ENCODE peak calls at places on chromosome 7, in eight cellular contexts. K is activated T-helper 1 cell treated with Interleukin-2 at 50 U/mL for 16 hours, A is Calu3, N is GM13977, F is skeletal muscle cell, M is left cardiac atrium, Z is NCI-H1105, Q is fibroblast of the conjunctiva. P is an unnamed sample.

GRCh38 chr7:158073845-158074840 is 513.5 kb downstream of the PTPRN2 start:
- DNase-seq in K (no peak), A (no peak), N (no peak), F (no peak), M (no peak), Z (peak), Q (no peak), P (no peak)

GRCh38 chr7:37942934-37943610 is 22.6 kb downstream of the EPDR1 start:
- DNase-seq in K (no peak), A (peak), N (no peak), F (peak), M (peak), Z (no peak), Q (peak), P (peak)

GRCh38 chr7:23334482-23335056 is 35.4 kb downstream of the MALSU1 start:
- DNase-seq in K (no peak), A (peak), N (no peak), F (peak), M (peak), Z (peak), Q (peak), P (no peak)

GRCh38 chr7:55200441-55200840 is 164.7 kb upstream of the LANCL2 start:
- DNase-seq in K (no peak), A (no peak), N (no peak), F (no peak), M (no peak), Z (no peak), Q (no peak), P (no peak)

GRCh38 chr7:42097756-42098155 is 139.3 kb downstream of the GLI3 start:
- DNase-seq in K (no peak), A (no peak), N (no peak), F (peak), M (no peak), Z (no peak), Q (peak), P (no peak)

GRCh38 chr7:108299251-108300014 is 156.8 kb downstream of the NRCAM start:
- DNase-seq in K (no peak), A (peak), N (no peak), F (no peak), M (no peak), Z (no peak), Q (no peak), P (no peak)

GRCh38 chr7:117895271-117895670 is 22.0 kb upstream of the CTTNBP2 start:
- DNase-seq in K (no peak), A (no peak), N (no peak), F (no peak), M (no peak), Z (no peak), Q (no peak), P (no peak)

GRCh38 chr7:26292768-26293560 is 1.3 kb downstream of the SNX10 start:
- DNase-seq in K (no peak), A (no peak), N (no peak), F (no peak), M (no peak), Z (no peak), Q (no peak), P (no peak)

GRCh38 chr7:99098824-99099498 is 44.9 kb downstream of the SMURF1 start:
- DNase-seq in K (no peak), A (peak), N (no peak), F (no peak), M (no peak), Z (no peak), Q (peak), P (no peak)

GRCh38 chr7:26189000-26189539 is 11.5 kb downstream of the HNRNPA2B1 start:
- DNase-seq in K (no peak), A (no peak), N (no peak), F (no peak), M (no peak), Z (no peak), Q (no peak), P (no peak)

GRCh38 chr7:5448378-5449042 is 24.9 kb upstream of the TNRC18 start:
- DNase-seq in K (no peak), A (no peak), N (no peak), F (no peak), M (no peak), Z (no peak), Q (no peak), P (no peak)

GRCh38 chr7:64999165-65000004 is 7.1 kb downstream of the ERV3-1 start:
- DNase-seq in K (no peak), A (peak), N (no peak), F (peak), M (peak), Z (no peak), Q (no peak), P (no peak)

GRCh38 chr7:100430450-100431285 is 1.0 kb downstream of the MEPCE start:
- DNase-seq in K (no peak), A (no peak), N (no peak), F (no peak), M (peak), Z (no peak), Q (no peak), P (peak)

GRCh38 chr7:106114735-106115383 is 2.7 kb upstream of the SYPL1 start:
- DNase-seq in K (no peak), A (no peak), N (no peak), F (no peak), M (no peak), Z (no peak), Q (no peak), P (no peak)

GRCh38 chr7:150322114-150322832 is 882 bp upstream of the LRRC61 start:
- DNase-seq in K (no peak), A (no peak), N (no peak), F (no peak), M (no peak), Z (no peak), Q (no peak), P (no peak)

GRCh38 chr7:66732439-66732838 is 8.1 kb upstream of the RABGEF1 start:
- DNase-seq in K (no peak), A (no peak), N (peak), F (no peak), M (no peak), Z (no peak), Q (no peak), P (no peak)

GRCh38 chr7:24820730-24821044 is 63.4 kb upstream of the GSDME start:
- DNase-seq in K (no peak), A (no peak), N (no peak), F (no peak), M (no peak), Z (peak), Q (no peak), P (no peak)

GRCh38 chr7:124208173-124208572 is 175.3 kb upstream of the TMEM229A start:
- DNase-seq in K (no peak), A (no peak), N (no peak), F (no peak), M (no peak), Z (no peak), Q (no peak), P (no peak)

GRCh38 chr7:99500637-99501009 is 542 bp upstream of the ZNF394 start:
- DNase-seq in K (no peak), A (no peak), N (no peak), F (no peak), M (no peak), Z (no peak), Q (no peak), P (no peak)

GRCh38 chr7:50805425-50806130 is 22.9 kb upstream of the GRB10 start:
- DNase-seq in K (no peak), A (no peak), N (no peak), F (no peak), M (no peak), Z (peak), Q (no peak), P (no peak)

GRCh38 chr7:2800923-2801682 is 43.0 kb downstream of the GNA12 start:
- DNase-seq in K (no peak), A (peak), N (no peak), F (peak), M (peak), Z (no peak), Q (no peak), P (peak)

GRCh38 chr7:143492043-143492471 is 14.4 kb downstream of the TAS2R41 start:
- DNase-seq in K (no peak), A (no peak), N (no peak), F (peak), M (no peak), Z (no peak), Q (peak), P (no peak)

GRCh38 chr7:21054427-21055133 is 267.9 kb upstream of the SP8 start:
- DNase-seq in K (no peak), A (no peak), N (no peak), F (no peak), M (no peak), Z (no peak), Q (no peak), P (no peak)